ENCODE peak calls at places on chromosome 22, in seven cellular contexts. V is esophagus squamous epithelium, N is left lung, W is fibroblast of lung, I is NB4, G is HL-60, F is lower lobe of right lung. D is an unnamed sample.

GRCh38 chr22:47835726-47836125 is 1073.3 kb downstream of the TBC1D22A start:
- DNase-seq in V (no peak), N (no peak), W (peak; percentile 96), I (no peak), G (no peak), F (no peak), D (no peak)

GRCh38 chr22:45562102-45562501 is 59.4 kb downstream of the FBLN1 start:
- DNase-seq in V (no peak), N (no peak), W (peak; percentile 45), I (no peak), G (no peak), F (no peak), D (no peak)

GRCh38 chr22:31957970-31958594 is 13.7 kb downstream of the YWHAH start:
- DNase-seq in V (no peak), N (no peak), W (no peak), I (no peak), G (no peak), F (no peak), D (no peak)

GRCh38 chr22:28429711-28430110 is 249.9 kb downstream of the TTC28 start:
- DNase-seq in V (no peak), N (no peak), W (no peak), I (no peak), G (no peak), F (no peak), D (no peak)

GRCh38 chr22:29209624-29209929 is 3.9 kb downstream of the EMID1 start:
- DNase-seq in V (no peak), N (no peak), W (no peak), I (no peak), G (no peak), F (no peak), D (no peak)

GRCh38 chr22:48976556-48977535 is 850.8 kb downstream of the BRD1 start:
- DNase-seq in V (no peak), N (peak; percentile 55), W (no peak), I (no peak), G (no peak), F (no peak), D (no peak)

GRCh38 chr22:45879552-45879949 is 97.4 kb downstream of the WNT7B start:
- DNase-seq in V (no peak), N (peak; percentile 46), W (no peak), I (no peak), G (no peak), F (no peak), D (no peak)

GRCh38 chr22:35785181-35785923 is 67.7 kb downstream of the APOL5 start:
- DNase-seq in V (no peak), N (no peak), W (no peak), I (peak; percentile 45), G (no peak), F (no peak), D (no peak)

GRCh38 chr22:35559354-35560005 is 18.8 kb downstream of the RASD2 start:
- DNase-seq in V (no peak), N (no peak), W (no peak), I (no peak), G (no peak), F (no peak), D (no peak)

GRCh38 chr22:44442856-44443595 is 55.0 kb downstream of the RTL6 start:
- DNase-seq in V (no peak), N (no peak), W (no peak), I (no peak), G (no peak), F (no peak), D (no peak)

GRCh38 chr22:17012267-17012666 is 4.2 kb upstream of the GAB4 start:
- DNase-seq in V (no peak), N (no peak), W (no peak), I (no peak), G (no peak), F (no peak), D (no peak)

GRCh38 chr22:42800731-42801536 is 56.1 kb downstream of the ARFGAP3 start:
- DNase-seq in V (no peak), N (no peak), W (no peak), I (no peak), G (no peak), F (no peak), D (no peak)

GRCh38 chr22:21628386-21629261 is 1.2 kb downstream of the YDJC start:
- DNase-seq in V (no peak), N (peak; percentile 83), W (no peak), I (peak; percentile 68), G (peak; percentile 49), F (no peak), D (no peak)

GRCh38 chr22:37492428-37493344 is 6.5 kb upstream of the MFNG start:
- DNase-seq in V (no peak), N (no peak), W (peak; percentile 46), I (peak; percentile 57), G (peak; percentile 72), F (peak; percentile 64), D (no peak)

GRCh38 chr22:36356708-36357694 is 30.8 kb downstream of the MYH9 start:
- DNase-seq in V (no peak), N (no peak), W (no peak), I (peak; percentile 18), G (peak; percentile 45), F (no peak), D (no peak)

GRCh38 chr22:38531251-38531956 is 25.3 kb upstream of the DDX17 start:
- DNase-seq in V (no peak), N (no peak), W (no peak), I (peak; percentile 81), G (peak; percentile 20), F (no peak), D (no peak)

GRCh38 chr22:43867839-43868652 is 5.7 kb upstream of the SULT4A1 start:
- DNase-seq in V (no peak), N (no peak), W (peak; percentile 70), I (peak; percentile 61), G (peak; percentile 21), F (peak; percentile 69), D (peak; percentile 94)

DNA sequence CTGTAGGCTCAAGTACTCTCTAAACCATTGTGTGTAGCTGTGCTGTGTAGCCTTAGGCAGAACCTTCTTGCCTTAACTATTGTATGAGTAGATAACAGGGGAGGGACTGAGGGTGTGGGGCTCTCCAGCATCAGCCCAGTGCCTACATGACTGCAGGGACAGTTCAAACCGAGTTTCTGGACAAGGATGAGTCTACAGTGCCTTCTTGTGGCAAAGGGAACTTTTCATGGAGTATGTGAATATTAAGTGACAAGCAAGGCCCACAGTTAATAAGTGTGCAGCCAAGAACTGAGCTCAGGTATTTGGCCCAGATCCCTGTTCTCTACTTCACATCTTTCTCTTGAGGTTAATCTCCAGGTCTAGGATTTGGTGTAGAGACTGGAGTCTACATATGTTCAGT is 424.4 kb upstream of the LARGE1 start:
- DNase-seq in V (no peak), N (no peak), W (no peak), I (no peak), G (no peak), F (no peak), D (no peak)
- TF ChIP-seq CTCF in V (no peak), N (no peak), W (no peak), I (no peak), G (no peak), F (no peak), D (no peak)

DNA sequence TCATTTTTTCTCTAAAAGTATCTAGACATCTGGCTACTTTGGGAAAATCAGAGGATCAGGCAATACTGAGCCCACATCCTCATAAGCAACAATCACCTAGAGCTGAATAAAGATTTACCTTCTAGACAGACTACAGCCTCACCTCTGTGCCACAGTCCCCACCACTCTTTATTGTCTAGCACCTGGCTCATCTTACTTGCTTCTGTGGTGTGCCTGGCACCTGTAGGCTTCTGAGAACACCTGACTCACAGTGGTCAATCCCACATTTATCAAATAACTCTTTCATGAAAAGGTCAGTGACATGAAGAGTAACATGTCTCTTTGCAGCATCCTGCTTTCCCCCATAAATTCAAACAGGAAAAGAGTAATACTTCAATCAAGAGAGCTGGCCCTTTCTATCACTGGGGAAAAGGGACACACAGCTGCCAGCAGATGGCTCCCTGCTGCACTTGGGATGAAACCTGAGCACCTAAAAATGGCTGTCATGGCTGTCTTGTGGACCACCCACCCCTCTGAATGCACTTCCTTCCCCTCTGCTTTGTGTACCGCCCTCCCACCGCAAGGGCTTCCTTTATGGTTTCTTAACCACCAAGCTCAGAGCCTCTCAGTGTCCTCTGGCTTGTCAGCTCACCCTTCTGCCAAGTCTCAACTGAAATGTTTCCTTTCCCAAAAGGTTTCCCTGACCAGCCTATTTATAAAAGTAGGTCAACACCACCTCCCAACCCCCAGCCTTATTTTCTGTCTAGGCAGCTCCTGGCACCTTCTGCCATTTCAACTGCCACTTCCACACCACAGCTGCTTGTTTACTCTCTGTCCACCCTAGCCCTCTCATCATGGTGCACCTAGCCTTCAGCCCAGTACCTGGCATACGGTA is 9.3 kb downstream of the TFIP11 start:
- DNase-seq in V (no peak), N (no peak), W (peak; percentile 57), I (peak; percentile 94), G (peak; percentile 88), F (no peak), D (peak; percentile 58)
- TF ChIP-seq CTCF in V (peak; percentile 55), N (peak; percentile 34), W (peak; percentile 48), I (peak; percentile 87), G (peak; percentile 60), F (peak; percentile 54), D (peak; percentile 60)

GRCh38 chr22:40039482-40039881 is 44.7 kb downstream of the FAM83F start:
- DNase-seq in V (no peak), N (no peak), W (no peak), I (no peak), G (no peak), F (no peak), D (no peak)

GRCh38 chr22:40037320-40037719 is 42.6 kb downstream of the FAM83F start:
- DNase-seq in V (no peak), N (no peak), W (no peak), I (no peak), G (no peak), F (no peak), D (no peak)

GRCh38 chr22:40036126-40036525 is 41.4 kb downstream of the FAM83F start:
- DNase-seq in V (no peak), N (no peak), W (no peak), I (no peak), G (no peak), F (no peak), D (no peak)

GRCh38 chr22:40035351-40035750 is 40.6 kb downstream of the FAM83F start:
- DNase-seq in V (no peak), N (no peak), W (no peak), I (no peak), G (no peak), F (no peak), D (no peak)

DNA sequence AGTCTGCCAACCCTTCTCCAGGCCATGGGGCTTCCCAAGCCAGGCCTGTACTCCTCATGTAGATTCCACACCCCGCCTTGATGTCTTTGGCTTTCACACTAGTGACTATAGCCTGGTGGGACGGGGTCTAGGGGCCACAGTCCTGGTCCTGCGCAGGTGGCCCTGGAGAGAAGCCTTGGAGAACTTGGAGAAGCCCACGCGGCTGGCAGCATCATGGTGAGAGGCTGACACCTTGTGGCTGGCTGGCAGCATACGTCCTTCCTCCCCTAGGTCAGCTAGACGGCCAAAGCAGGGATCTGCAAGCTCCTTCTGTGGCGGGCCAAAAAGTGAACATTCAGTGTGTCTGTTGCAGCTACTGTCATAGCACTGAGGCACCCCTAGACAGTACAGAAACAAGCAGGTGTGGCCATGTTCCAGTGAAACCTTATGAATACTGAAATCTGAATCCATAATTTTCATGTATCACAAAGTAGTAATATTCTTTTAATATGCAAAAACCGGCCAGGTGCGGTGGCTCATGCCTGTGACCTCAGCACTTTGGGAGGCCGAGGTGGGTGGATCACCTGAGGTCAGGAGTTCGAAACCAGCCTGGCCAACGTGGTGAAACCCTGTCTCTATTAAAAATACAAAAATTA is 42.0 kb downstream of the FAM83F start:
- DNase-seq in V (no peak), N (no peak), W (peak; percentile 77), I (peak; percentile 83), G (peak; percentile 76), F (peak; percentile 65), D (peak; percentile 73)
- TF ChIP-seq CTCF in V (peak; percentile 68), N (peak; percentile 58), W (peak; percentile 62), I (peak; percentile 79), G (peak; percentile 82), F (peak; percentile 67), D (peak; percentile 83)

GRCh38 chr22:25013634-25014033 is 61.1 kb downstream of the KIAA1671 start:
- DNase-seq in V (no peak), N (no peak), W (no peak), I (no peak), G (no peak), F (no peak), D (no peak)
- TF ChIP-seq CTCF in V (no peak), N (no peak), W (no peak), I (no peak), G (no peak), F (no peak), D (no peak)

D was measured in nephron progenitor cell.